ENCODE peak calls at places on chromosomes 6 and 20, in seven cellular contexts. W is RWPE2; X is HepG2; J is uterus; L is stimulated activated CD4-positive, alpha-beta T cell treated with anti-CD3 and anti-CD28 coated beads, Interleukin-2, amount 100 ng/mL, for 24 hours; D is neuronal stem cell; F is Kasumi-1. R is an unnamed sample.
A peak's percentile ranks its signal among the peaks of the same experiment; 100 is the strongest.

GRCh38 chr20:23445596-23446217 is 6.2 kb downstream of the CSTL1 start:
- DNase-seq in W (no peak), X (peak; percentile 55), J (no peak), L (no peak), D (no peak), F (no peak), R (no peak)

GRCh38 chr20:48668451-48668946 is 159.3 kb downstream of the PREX1 start:
- DNase-seq in W (no peak), X (peak; percentile 21), J (no peak), L (no peak), D (no peak), F (no peak), R (no peak)

GRCh38 chr20:20360464-20360863 is 7.4 kb upstream of the INSM1 start:
- DNase-seq in W (no peak), X (peak; percentile 67), J (no peak), L (peak; percentile 47), D (no peak), F (peak; percentile 85), R (no peak)

GRCh38 chr6:155252581-155252980 is 11.2 kb upstream of the CLDN20 start:
- DNase-seq in W (no peak), X (no peak), J (no peak), L (no peak), D (no peak), F (no peak), R (no peak)

GRCh38 chr20:38084425-38084951 is 50.9 kb downstream of the RPRD1B start:
- DNase-seq in W (no peak), X (peak; percentile 79), J (peak; percentile 61), L (no peak), D (no peak), F (no peak), R (no peak)

GRCh38 chr20:53080969-53081871 is 109.1 kb downstream of the TSHZ2 start:
- DNase-seq in W (peak; percentile 94), X (peak; percentile 99), J (no peak), L (peak; percentile 34), D (no peak), F (no peak), R (no peak)

GRCh38 chr20:41462372-41463161 is 95.9 kb upstream of the EMILIN3 start:
- DNase-seq in W (no peak), X (no peak), J (no peak), L (no peak), D (no peak), F (no peak), R (no peak)

GRCh38 chr6:89950879-89951391 is 56.7 kb downstream of the GJA10 start:
- DNase-seq in W (peak; percentile 93), X (no peak), J (no peak), L (no peak), D (no peak), F (peak; percentile 77), R (no peak)

GRCh38 chr20:49406666-49407065 is 75.8 kb downstream of the KCNB1 start:
- DNase-seq in W (no peak), X (no peak), J (no peak), L (no peak), D (no peak), F (no peak), R (no peak)

GRCh38 chr6:158377866-158378265 is 65.6 kb downstream of the TULP4 start:
- DNase-seq in W (peak; percentile 87), X (no peak), J (no peak), L (no peak), D (no peak), F (no peak), R (no peak)

GRCh38 chr20:49804364-49804763 is 8.3 kb upstream of the SLC9A8 start:
- DNase-seq in W (no peak), X (no peak), J (no peak), L (no peak), D (no peak), F (no peak), R (no peak)

GRCh38 chr6:42226251-42227143 is 8.8 kb upstream of the MRPS10 start:
- DNase-seq in W (peak; percentile 94), X (peak; percentile 79), J (no peak), L (no peak), D (no peak), F (no peak), R (no peak)

GRCh38 chr6:75481936-75482593 is 11.5 kb downstream of the FILIP1 start:
- DNase-seq in W (no peak), X (no peak), J (peak; percentile 57), L (no peak), D (no peak), F (no peak), R (no peak)

GRCh38 chr20:9112541-9113515 is 43.9 kb downstream of the PLCB4 start:
- DNase-seq in W (no peak), X (no peak), J (no peak), L (no peak), D (no peak), F (no peak), R (no peak)

GRCh38 chr20:39993737-39994136 is 695.3 kb downstream of the MAFB start:
- DNase-seq in W (no peak), X (no peak), J (no peak), L (no peak), D (no peak), F (no peak), R (peak; percentile 59)

GRCh38 chr6:157855325-157855724 is 32.3 kb downstream of the SNX9 start:
- DNase-seq in W (no peak), X (no peak), J (no peak), L (no peak), D (no peak), F (no peak), R (no peak)

GRCh38 chr20:41178904-41179432 is 41.6 kb downstream of the PLCG1 start:
- DNase-seq in W (peak; percentile 72), X (no peak), J (peak; percentile 30), L (no peak), D (no peak), F (no peak), R (no peak)

GRCh38 chr20:41135187-41135887 is 2.0 kb upstream of the PLCG1 start:
- DNase-seq in W (peak; percentile 81), X (peak; percentile 70), J (no peak), L (peak; percentile 66), D (peak; percentile 30), F (peak; percentile 72), R (no peak)